ENCODE peak calls at places on chromosome 2, in six cellular contexts. K is IMR-90, E is trophoblast cell, D is mesenchymal stem cell, S is H1, O is neuronal stem cell. C is an unnamed sample.

GRCh38 chr2:42086500-42086953 is 38.7 kb downstream of the PKDCC start:
- DNase-seq in K (peak), S (no peak), D (peak), O (peak), E (peak), C (peak)

GRCh38 chr2:23596316-23596885 is 211.4 kb downstream of the KLHL29 start:
- DNase-seq in E (peak), O (no peak), D (peak), K (peak), S (no peak), C (no peak)

GRCh38 chr2:26558271-26559043 is 80.5 kb upstream of the OTOF start:
- DNase-seq in E (no peak), S (no peak), D (no peak), K (no peak), O (peak), C (no peak)

GRCh38 chr2:179336782-179337534 is 72.3 kb upstream of the SESTD1 start:
- DNase-seq in K (peak), E (peak), S (peak), D (peak), O (peak), C (no peak)

GRCh38 chr2:10414591-10414990 is 33.5 kb downstream of the ODC1 start:
- DNase-seq in D (no peak), K (peak), O (no peak), S (no peak), E (no peak), C (no peak)

GRCh38 chr2:73172963-73173362 is 29.4 kb upstream of the NOTO start:
- DNase-seq in E (no peak), D (no peak), O (no peak), S (no peak), K (peak), C (no peak)

GRCh38 chr2:28635251-28635650 is 116.4 kb upstream of the PPP1CB start:
- DNase-seq in E (peak), D (no peak), K (no peak), S (no peak), O (no peak), C (no peak)

GRCh38 chr2:26615336-26616031 is 25.7 kb downstream of the CIB4 start:
- DNase-seq in O (no peak), S (peak), E (no peak), K (no peak), D (no peak), C (peak)

GRCh38 chr2:223674998-223675609 is 72.9 kb upstream of the SCG2 start:
- DNase-seq in D (peak), O (no peak), E (peak), S (no peak), K (peak), C (no peak)

GRCh38 chr2:179543361-179543901 is 278.8 kb upstream of the SESTD1 start:
- DNase-seq in K (peak), S (no peak), O (peak), D (no peak), E (no peak), C (no peak)

GRCh38 chr2:100776445-100776844 is 43.5 kb upstream of the NPAS2 start:
- DNase-seq in O (no peak), K (no peak), E (peak), D (no peak), S (no peak), C (no peak)

GRCh38 chr2:233349005-233349998 is 5.0 kb upstream of the DGKD start:
- DNase-seq in D (no peak), K (peak), S (no peak), O (no peak), E (no peak), C (no peak)

GRCh38 chr2:128444816-128445532 is 126.3 kb upstream of the HS6ST1 start:
- DNase-seq in O (no peak), E (no peak), S (no peak), K (peak), D (no peak), C (peak)

GRCh38 chr2:195049372-195050031 is 607.5 kb upstream of the SLC39A10 start:
- DNase-seq in K (no peak), S (no peak), D (no peak), E (no peak), O (no peak), C (no peak)

GRCh38 chr2:8391584-8391983 is 290.3 kb upstream of the ID2 start:
- DNase-seq in D (no peak), E (no peak), O (no peak), K (no peak), S (no peak), C (no peak)
- H4K91ac ChIP-seq in D (no peak), E (no peak), O (no peak), K (no peak), S (peak), C (no peak)

GRCh38 chr2:8893978-8894820 is 56.8 kb upstream of the KIDINS220 start:
- DNase-seq in O (no peak), D (peak), E (no peak), K (peak), S (no peak), C (no peak)
- H4K91ac ChIP-seq in O (no peak), D (no peak), E (no peak), K (no peak), S (no peak), C (no peak)

GRCh38 chr2:142876423-142876822 is 1.0 kb upstream of the KYNU start:
- DNase-seq in K (peak), E (no peak), D (peak), S (no peak), O (no peak), C (no peak)
- H4K91ac ChIP-seq in K (no peak), E (no peak), D (no peak), S (no peak), O (no peak), C (no peak)

GRCh38 chr2:106941372-106941993 is 55.5 kb upstream of the ST6GAL2 start:
- DNase-seq in S (no peak), O (no peak), K (no peak), E (no peak), D (no peak), C (no peak)
- H4K91ac ChIP-seq in S (no peak), O (no peak), K (no peak), E (no peak), D (no peak), C (no peak)

GRCh38 chr2:218311543-218311884 is 19.2 kb upstream of the TMBIM1 start:
- DNase-seq in E (peak), O (no peak), D (no peak), K (no peak), S (no peak), C (no peak)

GRCh38 chr2:218310853-218311542 is 18.7 kb upstream of the TMBIM1 start:
- DNase-seq in K (no peak), O (no peak), E (peak), D (no peak), S (no peak), C (no peak)

GRCh38 chr2:218311908-218312756 is 19.8 kb upstream of the TMBIM1 start:
- DNase-seq in S (no peak), K (no peak), E (no peak), D (no peak), O (no peak), C (no peak)

GRCh38 chr2:218317232-218317630 is 24.9 kb upstream of the TMBIM1 start:
- DNase-seq in O (no peak), D (no peak), K (no peak), S (no peak), E (peak), C (no peak)

DNA sequence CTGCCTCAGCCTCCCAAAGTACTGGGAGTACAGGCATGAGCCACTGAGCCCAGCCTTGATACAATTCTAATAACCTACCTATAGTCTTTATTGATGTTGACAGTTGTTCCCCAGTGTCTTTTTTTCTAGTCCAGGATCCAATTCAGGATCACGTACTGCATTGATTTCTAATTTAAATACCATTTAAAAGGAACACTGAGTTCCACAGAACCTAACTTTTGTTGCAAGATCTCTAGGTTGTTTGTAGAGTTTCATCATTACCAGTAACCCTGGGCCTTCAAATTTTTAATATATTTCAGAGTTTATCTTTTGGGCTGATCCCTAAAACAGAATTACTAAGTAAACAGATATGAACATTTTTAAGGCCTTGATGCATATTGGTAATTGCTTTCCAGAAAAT is 21.1 kb upstream of the TMBIM1 start:
- DNase-seq in K (no peak), S (no peak), D (no peak), O (no peak), E (no peak), C (no peak)
- H4K91ac ChIP-seq in K (no peak), S (no peak), D (no peak), O (no peak), E (no peak), C (no peak)

GRCh38 chr2:186648130-186648529 is 45.7 kb upstream of the FAM171B start:
- DNase-seq in K (peak), D (no peak), S (no peak), O (no peak), E (no peak), C (no peak)

GRCh38 chr2:186641132-186641806 is 51.4 kb downstream of the ITGAV start:
- DNase-seq in D (peak), O (no peak), S (no peak), K (no peak), E (no peak), C (no peak)

GRCh38 chr2:186641807-186642321 is 52.0 kb upstream of the FAM171B start:
- DNase-seq in D (peak), O (peak), S (no peak), K (peak), E (peak), C (no peak)

GRCh38 chr2:186645999-186646398 is 47.9 kb upstream of the FAM171B start:
- DNase-seq in S (no peak), D (no peak), E (no peak), K (peak), O (no peak), C (no peak)

DNA sequence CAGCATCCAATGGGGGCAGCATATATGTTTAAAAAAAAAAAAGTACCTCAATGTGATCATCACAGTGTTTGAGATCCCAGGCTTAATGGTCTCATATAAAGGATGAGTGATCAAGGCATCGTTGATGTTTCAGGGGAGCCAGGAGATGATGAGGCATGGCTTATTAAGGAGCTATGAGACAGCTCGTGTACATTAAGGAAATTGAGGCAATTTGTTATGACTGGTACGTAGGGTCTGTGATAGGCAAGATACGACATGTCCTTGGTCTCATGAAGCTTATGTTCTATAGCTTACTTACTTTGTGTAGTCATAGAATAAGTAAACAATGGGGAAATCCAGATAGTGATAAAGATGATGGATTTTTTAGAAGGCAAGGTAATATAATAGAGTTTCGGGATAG is 49.1 kb upstream of the FAM171B start:
- DNase-seq in K (no peak), E (no peak), O (no peak), S (no peak), D (no peak), C (no peak)
- H4K91ac ChIP-seq in K (no peak), E (no peak), O (no peak), S (no peak), D (no peak), C (no peak)

GRCh38 chr2:172009823-172010222 is 10.1 kb downstream of the METAP1D start:
- DNase-seq in E (no peak), O (no peak), S (no peak), K (no peak), D (no peak), C (no peak)
- H4K91ac ChIP-seq in E (no peak), O (no peak), S (no peak), K (no peak), D (no peak), C (no peak)

C was measured in H9.